ENCODE peak calls at places on chromosomes 6 and 20, in six cellular contexts. I is fibroblast of lung; R is CD8-positive, alpha-beta T cell; N is heart right ventricle; O is body of pancreas; C is HCT116. J is an unnamed sample.

GRCh38 chr6:147299035-147299434 is 94.8 kb downstream of the STXBP5 start:
- DNase-seq in I (no peak), R (no peak), N (no peak), O (no peak), C (no peak), J (no peak)

GRCh38 chr20:23340524-23340923 is 10.1 kb upstream of the NXT1 start:
- DNase-seq in I (peak; percentile 50), R (no peak), N (peak; percentile 41), O (peak; percentile 61), C (peak; percentile 54), J (peak; percentile 53)

GRCh38 chr20:34615477-34615876 is 57.0 kb downstream of the MAP1LC3A start:
- DNase-seq in I (peak; percentile 39), R (no peak), N (no peak), O (no peak), C (no peak), J (no peak)

GRCh38 chr6:30508890-30509736 is 19.8 kb downstream of the HLA-E start:
- DNase-seq in I (peak; percentile 28), R (no peak), N (no peak), O (no peak), C (no peak), J (no peak)

GRCh38 chr20:62714799-62715198 is 6.2 kb downstream of the NTSR1 start:
- DNase-seq in I (no peak), R (no peak), N (no peak), O (no peak), C (no peak), J (no peak)

GRCh38 chr6:46290435-46290834 is 119.7 kb upstream of the ENPP5 start:
- DNase-seq in I (peak; percentile 16), R (no peak), N (no peak), O (no peak), C (no peak), J (no peak)

GRCh38 chr6:38943964-38944363 is 104.6 kb upstream of the GLP1R start:
- DNase-seq in I (no peak), R (no peak), N (no peak), O (no peak), C (no peak), J (no peak)

GRCh38 chr6:46998436-46999017 is 43.6 kb downstream of the ADGRF1 start:
- DNase-seq in I (peak; percentile 87), R (no peak), N (no peak), O (no peak), C (no peak), J (no peak)

GRCh38 chr6:151388997-151389639 is 2.2 kb downstream of the ZBTB2 start:
- DNase-seq in I (no peak), R (no peak), N (no peak), O (no peak), C (no peak), J (no peak)

GRCh38 chr6:135851442-135852271 is at the start of gene PDE7B:
- DNase-seq in I (peak; percentile 98), R (peak; percentile 5), N (peak; percentile 81), O (peak; percentile 84), C (no peak), J (peak; percentile 71)

GRCh38 chr6:37047933-37048850 is 42.7 kb downstream of the FGD2 start:
- DNase-seq in I (no peak), R (no peak), N (no peak), O (no peak), C (no peak), J (no peak)

GRCh38 chr6:2534406-2535139 is 216.1 kb downstream of the MYLK4 start:
- DNase-seq in I (no peak), R (no peak), N (no peak), O (no peak), C (no peak), J (no peak)

GRCh38 chr20:34824026-34824860 is 1.2 kb downstream of the NCOA6 start:
- DNase-seq in I (peak; percentile 45), R (peak; percentile 39), N (peak; percentile 29), O (peak; percentile 88), C (peak; percentile 82), J (no peak)

GRCh38 chr6:24089741-24090140 is 36.3 kb upstream of the NRSN1 start:
- DNase-seq in I (no peak), R (no peak), N (no peak), O (no peak), C (no peak), J (no peak)

GRCh38 chr6:18327621-18328548 is 59.3 kb upstream of the RNF144B start:
- DNase-seq in I (no peak), R (no peak), N (no peak), O (peak; percentile 30), C (no peak), J (no peak)

GRCh38 chr20:25020901-25021301 is 28.4 kb upstream of the APMAP start:
- DNase-seq in I (no peak), R (no peak), N (peak; percentile 47), O (peak; percentile 65), C (no peak), J (no peak)

GRCh38 chr6:12335131-12335527 is 45.0 kb downstream of the EDN1 start:
- DNase-seq in I (no peak), R (no peak), N (no peak), O (no peak), C (no peak), J (no peak)

GRCh38 chr6:12331474-12331873 is 41.3 kb downstream of the EDN1 start:
- DNase-seq in I (no peak), R (no peak), N (no peak), O (peak; percentile 50), C (no peak), J (no peak)

GRCh38 chr6:12334524-12335130 is 44.5 kb downstream of the EDN1 start:
- DNase-seq in I (no peak), R (no peak), N (no peak), O (no peak), C (no peak), J (no peak)

GRCh38 chr6:12328701-12329100 is 38.5 kb downstream of the EDN1 start:
- DNase-seq in I (peak; percentile 15), R (no peak), N (no peak), O (no peak), C (no peak), J (no peak)

DNA sequence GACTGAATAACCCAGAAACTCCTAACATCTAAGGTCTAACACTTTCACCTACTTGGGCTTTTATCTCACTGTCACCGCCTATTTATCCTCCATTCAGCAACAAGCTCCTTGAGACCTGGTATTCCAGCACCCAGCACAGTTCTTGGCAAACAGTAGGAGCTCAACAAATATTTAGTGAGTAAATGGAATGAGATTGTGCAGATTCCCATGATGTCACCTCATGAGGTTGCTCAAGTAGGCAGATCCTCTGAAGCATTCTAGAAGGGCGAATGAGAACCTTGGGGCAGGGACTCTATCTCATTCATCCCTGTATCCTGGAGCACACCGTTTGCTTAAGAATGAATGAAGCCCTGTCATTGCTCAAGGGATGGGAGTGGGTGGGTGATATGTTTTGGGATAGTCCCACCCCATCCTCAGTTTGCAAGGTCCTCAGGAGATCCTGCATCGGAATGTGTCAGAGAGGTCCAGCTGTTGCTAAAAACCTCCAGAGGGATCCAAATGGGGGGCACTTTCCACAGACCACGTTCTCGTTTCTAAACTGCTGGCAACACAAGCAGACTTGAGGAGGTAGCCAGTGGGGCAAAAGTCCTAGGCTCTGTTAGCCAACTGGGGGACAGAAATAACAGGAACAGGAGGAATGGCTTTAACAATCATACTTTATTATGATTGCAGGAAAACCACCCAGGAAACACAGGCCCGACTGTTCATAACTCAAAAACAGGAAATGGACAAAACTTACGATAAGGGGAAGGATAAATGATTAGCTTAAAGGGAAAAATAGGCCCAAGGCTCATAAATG is 42.0 kb downstream of the EDN1 start:
- DNase-seq in I (peak; percentile 50), R (no peak), N (no peak), O (peak; percentile 93), C (no peak), J (no peak)
- H3K27ac ChIP-seq in I (no peak overlapping the region), R (no peak overlapping the region), N (no peak overlapping the region), O (peak overlapping the region; percentile 95), C (no peak overlapping the region), J (no peak overlapping the region)

DNA sequence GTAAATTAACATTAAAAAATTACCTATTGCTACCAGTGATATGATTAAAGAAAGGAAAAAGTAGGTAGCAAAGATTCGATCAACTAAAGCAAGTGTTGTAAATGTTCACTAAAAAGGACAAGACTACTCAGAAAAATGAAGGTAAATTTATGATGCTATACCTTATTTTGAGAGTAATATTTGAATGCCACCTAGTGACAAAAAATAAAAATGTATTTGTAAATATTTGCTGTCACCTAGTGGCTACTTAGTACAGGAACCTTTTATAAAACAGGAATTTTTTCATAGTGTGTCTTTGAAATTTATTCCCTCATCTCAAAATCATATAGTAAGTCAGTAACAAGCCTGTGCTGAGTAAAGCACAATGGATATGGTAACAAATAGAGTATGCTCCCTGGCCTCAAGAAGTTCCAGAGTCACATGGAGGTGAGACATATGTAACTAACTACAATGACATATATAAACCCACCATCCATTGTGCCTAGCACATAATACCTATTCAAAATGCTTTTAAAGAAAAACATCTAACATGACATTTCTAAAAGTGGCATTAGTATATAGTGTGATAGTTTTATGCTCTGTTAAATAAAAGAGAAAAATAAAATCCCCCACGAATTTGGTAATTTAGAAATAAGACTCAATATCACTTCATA is 193.1 kb upstream of the SIM1 start:
- DNase-seq in I (peak; percentile 9), R (no peak), N (no peak), O (no peak), C (no peak), J (no peak)
- TF ChIP-seq CTCF in I (no peak), R (peak; percentile 20), N (peak; percentile 37), O (peak; percentile 29), C (peak; percentile 99), J (peak; percentile 86)

DNA sequence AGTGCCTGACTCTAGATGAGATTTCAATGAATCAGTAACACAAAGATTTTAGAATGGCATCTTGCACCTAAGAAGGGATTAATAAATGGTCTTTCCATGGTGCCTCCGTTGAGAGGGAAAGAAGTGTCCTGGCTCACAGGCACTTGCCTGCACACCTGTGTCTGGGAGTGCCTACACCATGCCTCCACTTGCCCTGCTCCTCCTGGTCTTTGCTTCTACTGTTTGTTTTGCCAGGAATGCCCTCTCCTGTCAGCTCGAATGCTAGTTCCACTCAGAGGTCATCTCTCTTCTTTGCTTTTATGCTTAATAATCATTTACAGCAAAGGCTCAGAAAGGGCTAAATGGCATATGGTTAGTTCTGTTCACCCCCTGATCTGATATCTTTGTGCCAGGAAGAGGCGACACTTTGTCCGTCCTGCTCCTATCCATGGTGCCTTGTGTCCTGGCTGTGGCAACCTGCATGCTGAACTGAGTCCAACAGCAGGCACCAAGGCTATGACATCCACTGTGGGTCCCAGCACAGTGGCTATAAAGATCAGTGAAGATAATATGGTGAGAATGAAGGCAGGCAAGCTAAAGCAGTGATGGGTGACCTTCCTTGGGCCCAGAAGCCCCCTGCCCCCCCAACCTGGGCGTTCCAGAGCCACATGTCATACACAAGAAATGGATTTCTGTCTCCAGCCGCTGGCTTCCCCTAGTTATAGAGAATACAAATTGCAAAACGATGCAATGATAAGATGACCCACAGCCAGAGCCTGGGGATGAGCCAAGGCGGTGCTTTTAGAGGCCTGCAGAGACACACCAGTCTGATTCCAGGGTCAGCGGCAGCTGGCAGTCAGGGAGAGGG is 1.4 kb downstream of the C6orf132 start:
- DNase-seq in I (peak; percentile 23), R (no peak), N (no peak), O (peak; percentile 16), C (no peak), J (no peak)
- H3K27me3 ChIP-seq in I (no peaks in the 10 kb centered on the region), R (peaks cover 8% of the 10 kb centered on the region), N (peaks cover 4% of the 10 kb centered on the region), O (no peaks in the 10 kb centered on the region), C (no peaks in the 10 kb centered on the region), J (peaks cover 19% of the 10 kb centered on the region)

DNA sequence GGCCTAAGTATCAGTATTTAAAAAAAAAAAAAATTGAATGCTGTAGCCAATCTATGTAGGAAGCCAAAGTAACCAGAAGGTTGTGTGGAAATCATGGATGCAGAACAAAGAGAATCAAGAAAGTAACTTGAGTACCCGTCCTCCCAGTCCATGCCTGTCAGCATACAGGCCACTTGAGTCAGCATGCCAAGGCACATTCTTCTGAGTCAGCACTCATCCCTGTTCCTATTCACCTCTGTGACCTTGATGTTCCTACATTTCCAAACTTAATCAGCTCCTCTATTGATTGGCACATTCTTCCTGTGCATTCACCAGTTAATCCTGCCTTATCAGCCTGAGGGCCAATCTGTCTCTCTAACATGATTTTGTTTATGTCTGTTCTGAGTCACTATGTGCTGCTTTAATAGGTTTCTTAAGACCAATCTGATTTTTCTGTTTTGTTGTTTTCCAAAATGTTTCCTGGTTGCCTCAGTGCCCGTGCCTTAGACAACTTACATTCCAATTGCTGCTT is 165.7 kb downstream of the KCNQ5 start:
- DNase-seq in I (peak; percentile 91), R (no peak), N (no peak), O (no peak), C (no peak), J (no peak)
- H3K27ac ChIP-seq in I (peak overlapping the region; percentile 49), R (no peak overlapping the region), N (no peak overlapping the region), O (no peak overlapping the region), C (no peak overlapping the region), J (no peak overlapping the region)

J was measured in dorsolateral prefrontal cortex.